ENCODE peak calls at places on chromosomes 13 and 19, in eight cellular contexts. One of them, this sample, is unnamed.

GRCh38 chr13:40615619-40616018 is 50.8 kb downstream of the FOXO1 start:
- ATAC-seq in Panc1: no peak
- ATAC-seq in GM23338: peak
- ATAC-seq in HCT116: no peak
- ATAC-seq in upper lobe of left lung: no peak
- ATAC-seq in K562: no peak
- ATAC-seq in HepG2: no peak
- ATAC-seq in GM12878: no peak
- ATAC-seq in this sample: no peak

GRCh38 chr13:48123827-48124226 is 28.9 kb upstream of the MED4 start:
- ATAC-seq in Panc1: no peak
- ATAC-seq in GM23338: no peak
- ATAC-seq in HCT116: no peak
- ATAC-seq in upper lobe of left lung: peak
- ATAC-seq in K562: no peak
- ATAC-seq in HepG2: no peak
- ATAC-seq in GM12878: no peak
- ATAC-seq in this sample: no peak

GRCh38 chr13:74090869-74091605 is 43.2 kb downstream of the KLF12 start:
- ATAC-seq in Panc1: no peak
- ATAC-seq in GM23338: no peak
- ATAC-seq in HCT116: no peak
- ATAC-seq in upper lobe of left lung: no peak
- ATAC-seq in K562: no peak
- ATAC-seq in HepG2: no peak
- ATAC-seq in GM12878: no peak
- ATAC-seq in this sample: no peak

GRCh38 chr13:60759499-60759898 is 362.5 kb downstream of the TDRD3 start:
- ATAC-seq in Panc1: peak
- ATAC-seq in GM23338: no peak
- ATAC-seq in HCT116: no peak
- ATAC-seq in upper lobe of left lung: peak
- ATAC-seq in K562: no peak
- ATAC-seq in HepG2: no peak
- ATAC-seq in GM12878: no peak
- ATAC-seq in this sample: no peak

GRCh38 chr19:19355606-19356139 is 35.0 kb downstream of the MAU2 start:
- ATAC-seq in Panc1: no peak
- ATAC-seq in GM23338: no peak
- ATAC-seq in HCT116: no peak
- ATAC-seq in upper lobe of left lung: no peak
- ATAC-seq in K562: no peak
- ATAC-seq in HepG2: no peak
- ATAC-seq in GM12878: no peak
- ATAC-seq in this sample: no peak

GRCh38 chr19:58170860-58171259 is 12.0 kb upstream of the ZNF274 start:
- ATAC-seq in Panc1: peak
- ATAC-seq in GM23338: no peak
- ATAC-seq in HCT116: no peak
- ATAC-seq in upper lobe of left lung: no peak
- ATAC-seq in K562: no peak
- ATAC-seq in HepG2: no peak
- ATAC-seq in GM12878: no peak
- ATAC-seq in this sample: no peak

GRCh38 chr13:95181586-95181985 is 119.7 kb downstream of the ABCC4 start:
- ATAC-seq in Panc1: no peak
- ATAC-seq in GM23338: no peak
- ATAC-seq in HCT116: no peak
- ATAC-seq in upper lobe of left lung: no peak
- ATAC-seq in K562: peak
- ATAC-seq in HepG2: peak
- ATAC-seq in GM12878: peak
- ATAC-seq in this sample: no peak

GRCh38 chr13:40993119-40993518 is 26.0 kb downstream of the ELF1 start:
- ATAC-seq in Panc1: no peak
- ATAC-seq in GM23338: peak
- ATAC-seq in HCT116: no peak
- ATAC-seq in upper lobe of left lung: no peak
- ATAC-seq in K562: peak
- ATAC-seq in HepG2: no peak
- ATAC-seq in GM12878: peak
- ATAC-seq in this sample: no peak

GRCh38 chr13:105445793-105446192 is 1089.7 kb downstream of the EFNB2 start:
- ATAC-seq in Panc1: no peak
- ATAC-seq in GM23338: no peak
- ATAC-seq in HCT116: no peak
- ATAC-seq in upper lobe of left lung: no peak
- ATAC-seq in K562: no peak
- ATAC-seq in HepG2: no peak
- ATAC-seq in GM12878: no peak
- ATAC-seq in this sample: no peak

GRCh38 chr19:6138511-6138910 is 3.0 kb downstream of the ACSBG2 start:
- ATAC-seq in Panc1: no peak
- ATAC-seq in GM23338: no peak
- ATAC-seq in HCT116: no peak
- ATAC-seq in upper lobe of left lung: no peak
- ATAC-seq in K562: no peak
- ATAC-seq in HepG2: no peak
- ATAC-seq in GM12878: no peak
- ATAC-seq in this sample: no peak
- TF ChIP-seq CTCF in Panc1: no peak
- TF ChIP-seq CTCF in GM23338: no peak
- TF ChIP-seq CTCF in HCT116: no peak
- TF ChIP-seq CTCF in upper lobe of left lung: no peak
- TF ChIP-seq CTCF in K562: no peak
- TF ChIP-seq CTCF in HepG2: no peak
- TF ChIP-seq CTCF in GM12878: no peak
- TF ChIP-seq CTCF in this sample: no peak

DNA sequence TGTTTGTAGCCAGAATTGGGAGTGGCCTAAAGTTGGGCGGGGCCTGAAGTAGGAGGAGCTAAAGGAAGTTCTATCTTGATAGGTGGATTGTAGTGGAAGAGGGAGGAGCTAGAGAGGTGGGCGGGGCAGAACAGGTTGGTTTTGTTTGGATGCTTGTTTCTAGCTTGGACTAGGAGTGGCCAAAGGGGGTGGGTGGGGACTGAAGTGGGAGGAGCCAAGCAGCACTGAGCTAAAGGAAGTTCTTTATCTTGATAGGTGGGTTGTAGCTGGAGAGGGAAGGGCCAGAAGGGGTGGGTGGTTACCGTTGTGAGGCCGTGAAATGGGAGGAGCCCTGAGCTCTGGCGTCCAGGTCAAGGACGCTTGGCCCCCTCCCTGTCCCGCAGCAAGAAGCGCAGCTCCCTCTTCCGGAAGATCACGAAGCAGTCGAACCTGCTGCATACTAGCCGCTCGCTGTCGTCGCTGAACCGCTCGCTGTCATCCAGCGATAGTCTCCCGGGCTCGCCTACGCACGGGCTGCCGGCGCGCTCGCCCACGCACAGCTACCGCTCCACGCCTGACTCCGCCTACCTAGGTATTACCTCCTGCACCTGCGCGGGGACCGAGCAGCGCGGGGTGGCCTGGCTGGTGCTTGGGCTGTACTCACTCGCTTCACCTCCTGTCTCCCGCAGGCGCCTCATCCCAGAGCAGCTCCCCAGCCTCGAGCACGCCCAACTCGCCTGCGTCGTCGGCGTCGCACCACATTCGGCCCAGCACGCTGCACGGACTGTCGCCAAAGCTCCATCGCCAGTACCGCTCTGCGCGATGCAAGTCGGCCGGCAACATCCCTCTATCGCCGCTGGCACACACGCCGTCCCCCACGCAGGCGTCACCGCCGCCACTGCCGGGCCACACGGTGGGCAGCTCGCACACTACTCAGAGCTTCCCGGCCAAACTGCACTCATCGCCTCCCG is 8.0 kb downstream of the DNASE2 start:
- ATAC-seq in Panc1: peak
- ATAC-seq in GM23338: peak
- ATAC-seq in HCT116: peak
- ATAC-seq in upper lobe of left lung: peak
- ATAC-seq in K562: peak
- ATAC-seq in HepG2: peak
- ATAC-seq in GM12878: peak
- ATAC-seq in this sample: peak
- TF ChIP-seq POLR2AphosphoS5 in Panc1: no peak
- TF ChIP-seq POLR2AphosphoS5 in GM23338: peak
- TF ChIP-seq POLR2AphosphoS5 in HCT116: no peak
- TF ChIP-seq POLR2AphosphoS5 in upper lobe of left lung: no peak
- TF ChIP-seq POLR2AphosphoS5 in K562: no peak
- TF ChIP-seq POLR2AphosphoS5 in HepG2: no peak
- TF ChIP-seq POLR2AphosphoS5 in GM12878: no peak
- TF ChIP-seq POLR2AphosphoS5 in this sample: no peak

DNA sequence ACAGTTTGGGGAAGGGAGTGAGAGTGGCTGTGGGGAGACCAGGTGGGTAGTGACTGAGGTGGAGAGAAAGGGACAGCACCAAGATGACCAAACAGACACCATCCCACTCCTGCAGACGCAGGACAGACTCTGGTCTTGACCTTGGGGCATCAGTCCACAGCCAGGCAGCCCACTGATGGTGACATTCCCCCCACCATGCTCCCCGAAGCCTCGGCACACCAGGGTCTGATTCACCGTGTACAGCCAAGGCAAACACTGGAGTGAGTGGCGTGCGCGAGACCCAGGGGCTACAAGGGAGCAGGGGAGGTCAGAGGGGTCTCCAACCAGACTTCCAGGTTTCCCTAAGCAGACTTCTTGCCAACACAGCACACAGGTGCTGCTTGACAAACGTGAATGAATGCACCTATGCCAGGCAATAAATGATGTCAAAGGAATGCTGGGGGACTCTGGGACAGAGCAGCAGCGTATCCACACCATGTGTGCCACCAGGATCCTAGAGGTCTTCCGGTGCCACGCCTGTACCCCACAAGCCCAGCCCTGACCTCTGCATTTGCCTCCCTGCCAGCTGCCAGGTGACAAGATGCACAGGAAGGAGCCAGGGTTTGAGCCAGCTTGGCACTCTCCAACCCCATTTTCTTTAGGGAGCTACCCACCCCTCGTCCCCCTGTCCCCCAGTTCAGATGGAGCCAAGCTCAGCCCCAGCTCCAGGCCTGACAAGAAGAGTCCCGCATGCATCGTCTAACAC is 18.5 kb downstream of the RANBP3 start:
- ATAC-seq in Panc1: no peak
- ATAC-seq in GM23338: no peak
- ATAC-seq in HCT116: no peak
- ATAC-seq in upper lobe of left lung: no peak
- ATAC-seq in K562: no peak
- ATAC-seq in HepG2: no peak
- ATAC-seq in GM12878: no peak
- ATAC-seq in this sample: no peak
- H3K27ac ChIP-seq in Panc1: no peak
- H3K27ac ChIP-seq in GM23338: no peak
- H3K27ac ChIP-seq in HCT116: no peak
- H3K27ac ChIP-seq in upper lobe of left lung: peak
- H3K27ac ChIP-seq in K562: no peak
- H3K27ac ChIP-seq in HepG2: peak
- H3K27ac ChIP-seq in GM12878: no peak
- H3K27ac ChIP-seq in this sample: no peak

GRCh38 chr13:73063166-73063565 is 4.4 kb downstream of the KLF5 start:
- ATAC-seq in Panc1: no peak
- ATAC-seq in GM23338: no peak
- ATAC-seq in HCT116: no peak
- ATAC-seq in upper lobe of left lung: no peak
- ATAC-seq in K562: no peak
- ATAC-seq in HepG2: no peak
- ATAC-seq in GM12878: no peak
- ATAC-seq in this sample: no peak
- TF ChIP-seq CTCF in Panc1: no peak
- TF ChIP-seq CTCF in GM23338: no peak
- TF ChIP-seq CTCF in HCT116: no peak
- TF ChIP-seq CTCF in upper lobe of left lung: no peak
- TF ChIP-seq CTCF in K562: no peak
- TF ChIP-seq CTCF in HepG2: no peak
- TF ChIP-seq CTCF in GM12878: no peak
- TF ChIP-seq CTCF in this sample: no peak

This sample was measured in gastroesophageal sphincter.